ENCODE peak calls at places on chromosomes 12 and 14, in seven cellular contexts. D is K562; P is H54; O is nephron progenitor cell; L is central memory CD4-positive, alpha-beta T cell; B is effector memory CD4-positive, alpha-beta T cell; Q is neural crest cell. H is an unnamed sample.
A peak's percentile ranks its signal among the peaks of the same experiment; 100 is the strongest.

GRCh38 chr14:68792022-68792829 is 641 bp downstream of the ZFP36L1 start:
- DNase-seq in D (peak; percentile 34), P (no peak), O (no peak), L (no peak), B (no peak), Q (no peak), H (no peak)

GRCh38 chr12:55822228-55822627 is 4.4 kb downstream of the ORMDL2 start:
- DNase-seq in D (no peak), P (no peak), O (no peak), L (no peak), B (no peak), Q (no peak), H (no peak)

GRCh38 chr14:90780519-90780918 is 35.7 kb downstream of the TTC7B start:
- DNase-seq in D (no peak), P (no peak), O (no peak), L (no peak), B (no peak), Q (no peak), H (no peak)

GRCh38 chr12:95557625-95558024 is 6.3 kb upstream of the USP44 start:
- DNase-seq in D (no peak), P (no peak), O (no peak), L (no peak), B (no peak), Q (no peak), H (no peak)

GRCh38 chr12:62808166-62808879 is 126.6 kb downstream of the PPM1H start:
- DNase-seq in D (no peak), P (no peak), O (no peak), L (no peak), B (no peak), Q (no peak), H (no peak)

GRCh38 chr14:39232554-39233415 is 930 bp upstream of the MIA2 start:
- DNase-seq in D (no peak), P (no peak), O (no peak), L (no peak), B (no peak), Q (no peak), H (no peak)

GRCh38 chr12:108629156-108629555 is 4.5 kb downstream of the SELPLG start:
- DNase-seq in D (peak; percentile 41), P (no peak), O (no peak), L (no peak), B (no peak), Q (no peak), H (no peak)

GRCh38 chr14:79552778-79553177 is 658.5 kb downstream of the DIO2 start:
- DNase-seq in D (no peak), P (no peak), O (peak; percentile 19), L (no peak), B (no peak), Q (no peak), H (peak; percentile 47)

GRCh38 chr14:76793324-76793723 is 19.4 kb downstream of the ANGEL1 start:
- DNase-seq in D (no peak), P (no peak), O (no peak), L (no peak), B (no peak), Q (no peak), H (no peak)

H was measured in NT2/D1.